ENCODE peak calls at places on chromosome 14, in four cellular contexts. R is naive thymus-derived CD8-positive, alpha-beta T cell; Y is GM12865; Q is NCI-H1092 treated with DMSO at 0.1 percent for 48 hours. H is an unnamed sample.

GRCh38 chr14:79705126-79705894 is 506.0 kb downstream of the DIO2 start:
- DNase-seq in R (no peak), Y (no peak), Q (no peak), H (no peak)

GRCh38 chr14:27392153-27392552 is 794.3 kb upstream of the NOVA1 start:
- DNase-seq in R (no peak), Y (no peak), Q (no peak), H (no peak)

GRCh38 chr14:28264306-28264705 is 502.3 kb upstream of the FOXG1 start:
- DNase-seq in R (no peak), Y (no peak), Q (no peak), H (no peak)

GRCh38 chr14:91387135-91387849 is 30.3 kb downstream of the CCDC88C start:
- DNase-seq in R (no peak), Y (no peak), Q (peak; percentile 78), H (no peak)

GRCh38 chr14:93975791-93976476 is 436 bp downstream of the ASB2 start:
- DNase-seq in R (no peak), Y (peak; percentile 95), Q (no peak), H (no peak)

GRCh38 chr14:60304509-60304908 is 55.5 kb downstream of the PPM1A start:
- DNase-seq in R (no peak), Y (no peak), Q (no peak), H (no peak)

GRCh38 chr14:60003991-60004390 is 84.0 kb downstream of the LRRC9 start:
- DNase-seq in R (no peak), Y (no peak), Q (no peak), H (no peak)

GRCh38 chr14:85587152-85587697 is 57.3 kb downstream of the FLRT2 start:
- DNase-seq in R (no peak), Y (no peak), Q (no peak), H (no peak)

GRCh38 chr14:96461950-96462798 is 40.0 kb upstream of the PAPOLA start:
- DNase-seq in R (no peak), Y (no peak), Q (no peak), H (no peak)

GRCh38 chr14:50228313-50228712 is 3.1 kb downstream of the SOS2 start:
- DNase-seq in R (no peak), Y (no peak), Q (no peak), H (no peak)

GRCh38 chr14:58746701-58747100 is 108.9 kb downstream of the DACT1 start:
- DNase-seq in R (no peak), Y (no peak), Q (no peak), H (no peak)

GRCh38 chr14:21192875-21193535 is 37.1 kb upstream of the OR5AU1 start:
- DNase-seq in R (no peak), Y (no peak), Q (no peak), H (no peak)

GRCh38 chr14:76776306-76777251 is 15.3 kb downstream of the VASH1 start:
- DNase-seq in R (no peak), Y (no peak), Q (no peak), H (no peak)

GRCh38 chr14:34933301-34933700 is 49.5 kb upstream of the SRP54 start:
- DNase-seq in R (no peak), Y (no peak), Q (no peak), H (no peak)

GRCh38 chr14:38404100-38404541 is 148.2 kb upstream of the CLEC14A start:
- DNase-seq in R (no peak), Y (no peak), Q (no peak), H (no peak)

GRCh38 chr14:44529026-44529425 is 21.9 kb upstream of the FSCB start:
- DNase-seq in R (no peak), Y (no peak), Q (peak; percentile 56), H (no peak)

GRCh38 chr14:49926803-49927202 is 33.9 kb downstream of the ARF6 start:
- DNase-seq in R (no peak), Y (no peak), Q (no peak), H (no peak)

GRCh38 chr14:94921870-94922585 is 152.1 kb upstream of the GSC start:
- DNase-seq in R (no peak), Y (no peak), Q (no peak), H (no peak)

GRCh38 chr14:96501383-96501745 is 818 bp upstream of the PAPOLA start:
- DNase-seq in R (no peak), Y (no peak), Q (no peak), H (peak; percentile 38)

GRCh38 chr14:21047378-21047781 is 5.2 kb downstream of the RNASE7 start:
- DNase-seq in R (no peak), Y (no peak), Q (no peak), H (no peak)

GRCh38 chr14:55441286-55441685 is 870 bp upstream of the TBPL2 start:
- DNase-seq in R (no peak), Y (no peak), Q (no peak), H (no peak)

GRCh38 chr14:89243765-89244164 is 173.3 kb downstream of the FOXN3 start:
- DNase-seq in R (no peak), Y (no peak), Q (no peak), H (no peak)